ENCODE peak calls at places on chromosomes 6 and 20, in eight cellular contexts. U, A, E, C, N, T, P and Z are unnamed samples.
A peak's percentile ranks its signal among the peaks of the same experiment; 100 is the strongest.

GRCh38 chr6:87078983-87079616 is 15.8 kb downstream of the CGA start:
- DNase-seq in T (peak; percentile 87), C (peak; percentile 78), E (peak; percentile 74), U (peak; percentile 59), N (peak; percentile 4), P (no peak), A (peak; percentile 6), Z (peak; percentile 87)

GRCh38 chr6:86203044-86203443 is 560.4 kb upstream of the SYNCRIP start:
- DNase-seq in P (no peak), T (no peak), A (no peak), C (no peak), N (no peak), U (no peak), E (no peak), Z (no peak)

GRCh38 chr20:50373674-50374286 is 136.4 kb upstream of the PTPN1 start:
- DNase-seq in T (no peak), A (no peak), E (no peak), N (no peak), U (no peak), C (peak; percentile 78), P (no peak), Z (no peak)

GRCh38 chr6:73262701-73263569 is at the start of gene KHDC1:
- DNase-seq in A (no peak), C (peak; percentile 53), P (no peak), T (peak; percentile 58), E (peak; percentile 66), U (peak; percentile 53), N (peak; percentile 16), Z (no peak)

GRCh38 chr20:50038574-50038991 is 55.8 kb downstream of the SNAI1 start:
- DNase-seq in E (peak; percentile 85), U (no peak), A (no peak), C (no peak), T (no peak), P (no peak), N (no peak), Z (no peak)

GRCh38 chr6:39387785-39388184 is 65.3 kb upstream of the KCNK16 start:
- DNase-seq in N (no peak), U (no peak), T (no peak), C (peak; percentile 16), P (no peak), A (no peak), E (no peak), Z (no peak)

GRCh38 chr6:45681860-45682488 is 304.2 kb upstream of the SUPT3H start:
- DNase-seq in A (no peak), N (no peak), E (no peak), P (no peak), T (no peak), C (no peak), U (peak; percentile 63), Z (no peak)

GRCh38 chr20:4998160-4998651 is 3.1 kb downstream of the SLC23A2 start:
- DNase-seq in T (no peak), U (no peak), E (peak; percentile 18), N (no peak), C (no peak), P (no peak), A (no peak), Z (no peak)

GRCh38 chr20:59598625-59599310 is 5.6 kb upstream of the PHACTR3 start:
- DNase-seq in T (peak; percentile 69), A (no peak), C (peak; percentile 87), N (no peak), U (peak; percentile 23), P (no peak), E (peak; percentile 79), Z (no peak)

GRCh38 chr20:37526238-37526838 is 1.3 kb downstream of the BLCAP start:
- DNase-seq in A (no peak), N (no peak), T (peak; percentile 75), U (peak; percentile 64), C (peak; percentile 100), E (peak; percentile 60), P (no peak), Z (no peak)

GRCh38 chr6:54335871-54336270 is 27.6 kb downstream of the TINAG start:
- DNase-seq in E (no peak), A (no peak), P (no peak), N (no peak), T (no peak), U (peak; percentile 97), C (peak; percentile 88), Z (no peak)

GRCh38 chr20:14951707-14952106 is 614.3 kb upstream of the FLRT3 start:
- DNase-seq in U (peak; percentile 74), C (peak; percentile 56), P (no peak), E (no peak), T (no peak), N (no peak), A (no peak), Z (no peak)

GRCh38 chr6:39910164-39910563 is 24.1 kb downstream of the MOCS1 start:
- DNase-seq in C (no peak), T (no peak), N (no peak), E (no peak), A (no peak), P (peak; percentile 57), U (no peak), Z (no peak)

GRCh38 chr6:137043710-137044365 is 927 bp downstream of the IL20RA start:
- DNase-seq in U (peak; percentile 29), A (no peak), N (no peak), P (no peak), C (peak; percentile 38), T (peak; percentile 27), E (peak; percentile 48), Z (no peak)

GRCh38 chr20:45247860-45248259 is 6.5 kb downstream of the SLPI start:
- DNase-seq in E (no peak), P (no peak), C (no peak), A (no peak), U (no peak), N (no peak), T (no peak), Z (no peak)

GRCh38 chr6:125307964-125308615 is 6.3 kb upstream of the HDDC2 start:
- DNase-seq in E (no peak), U (no peak), T (no peak), A (no peak), N (no peak), C (no peak), P (no peak), Z (no peak)

GRCh38 chr6:148251286-148251685 is 91.4 kb upstream of the SASH1 start:
- DNase-seq in N (no peak), E (peak; percentile 21), P (no peak), U (peak; percentile 88), C (peak; percentile 42), A (no peak), T (no peak), Z (no peak)

GRCh38 chr6:49913656-49914055 is 47.3 kb upstream of the CRISP1 start:
- DNase-seq in C (no peak), E (no peak), A (no peak), P (no peak), U (no peak), N (no peak), T (no peak), Z (no peak)

DNA sequence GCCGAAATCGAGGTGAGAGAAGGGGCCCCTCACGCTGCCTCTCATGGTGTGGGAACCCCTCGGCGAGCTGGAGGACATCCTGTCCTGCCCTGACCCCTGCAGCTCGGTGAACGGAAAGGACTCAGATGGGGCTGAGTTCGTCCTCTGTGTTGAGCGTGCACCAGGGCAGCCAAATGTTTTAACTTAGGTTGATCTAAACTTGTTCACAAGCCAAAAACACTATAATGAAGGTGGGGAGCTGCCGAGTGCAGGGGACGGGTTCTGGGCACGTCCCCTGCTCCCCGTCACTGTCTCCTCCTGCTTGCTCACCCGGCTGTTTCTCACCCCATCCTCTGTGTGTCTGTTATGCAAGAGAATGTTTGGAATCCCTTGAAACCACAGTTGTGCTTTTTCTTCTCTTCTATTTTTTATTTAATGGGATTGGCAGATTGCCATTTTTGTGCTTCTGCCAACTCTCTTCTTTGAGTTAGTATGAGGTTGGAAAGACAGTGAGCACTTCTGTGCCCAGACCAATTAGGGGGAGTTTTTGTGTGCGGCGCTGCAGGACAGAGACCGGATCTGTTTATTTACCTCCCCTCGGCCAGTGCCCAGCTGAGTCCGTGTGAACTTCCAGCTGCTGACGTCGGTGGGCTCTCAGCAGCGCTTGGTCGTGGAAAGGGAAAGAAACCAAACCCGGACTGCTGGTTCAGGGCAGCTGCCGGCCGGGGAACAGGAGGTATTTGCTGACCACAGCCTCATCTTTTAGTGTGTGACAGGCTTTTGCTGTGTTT is 158.1 kb downstream of the DTNBP1 start:
- DNase-seq in T (no peak), C (peak; percentile 50), P (peak; percentile 88), N (no peak), E (no peak), U (peak; percentile 98), A (no peak), Z (peak; percentile 96)
- TF ChIP-seq CTCF in T (no peak), C (no peak), P (no peak), N (no peak), E (no peak), U (peak; percentile 24), A (no peak), Z (peak; percentile 22)

GRCh38 chr20:19211661-19212523 is 550 bp upstream of the SLC24A3 start:
- DNase-seq in T (peak; percentile 52), E (peak; percentile 31), A (no peak), P (no peak), C (no peak), U (no peak), N (no peak), Z (no peak)
- TF ChIP-seq CTCF in T (no peak), E (no peak), A (no peak), P (no peak), C (no peak), U (no peak), N (no peak), Z (no peak)

GRCh38 chr6:43070028-43070632 is 6.0 kb upstream of the PTK7 start:
- DNase-seq in A (no peak), E (peak; percentile 64), U (peak; percentile 80), N (no peak), T (no peak), P (no peak), C (peak; percentile 63), Z (no peak)
- TF ChIP-seq CTCF in A (no peak), E (peak; percentile 66), U (peak; percentile 77), N (peak; percentile 62), T (peak; percentile 48), P (no peak), C (peak; percentile 63), Z (peak; percentile 69)

GRCh38 chr6:90336591-90336990 is 39.9 kb upstream of the BACH2 start:
- DNase-seq in E (no peak), P (no peak), A (no peak), T (no peak), N (no peak), C (no peak), U (no peak), Z (no peak)
- TF ChIP-seq CTCF in E (no peak), P (no peak), A (no peak), T (no peak), N (no peak), C (no peak), U (no peak), Z (no peak)

DNA sequence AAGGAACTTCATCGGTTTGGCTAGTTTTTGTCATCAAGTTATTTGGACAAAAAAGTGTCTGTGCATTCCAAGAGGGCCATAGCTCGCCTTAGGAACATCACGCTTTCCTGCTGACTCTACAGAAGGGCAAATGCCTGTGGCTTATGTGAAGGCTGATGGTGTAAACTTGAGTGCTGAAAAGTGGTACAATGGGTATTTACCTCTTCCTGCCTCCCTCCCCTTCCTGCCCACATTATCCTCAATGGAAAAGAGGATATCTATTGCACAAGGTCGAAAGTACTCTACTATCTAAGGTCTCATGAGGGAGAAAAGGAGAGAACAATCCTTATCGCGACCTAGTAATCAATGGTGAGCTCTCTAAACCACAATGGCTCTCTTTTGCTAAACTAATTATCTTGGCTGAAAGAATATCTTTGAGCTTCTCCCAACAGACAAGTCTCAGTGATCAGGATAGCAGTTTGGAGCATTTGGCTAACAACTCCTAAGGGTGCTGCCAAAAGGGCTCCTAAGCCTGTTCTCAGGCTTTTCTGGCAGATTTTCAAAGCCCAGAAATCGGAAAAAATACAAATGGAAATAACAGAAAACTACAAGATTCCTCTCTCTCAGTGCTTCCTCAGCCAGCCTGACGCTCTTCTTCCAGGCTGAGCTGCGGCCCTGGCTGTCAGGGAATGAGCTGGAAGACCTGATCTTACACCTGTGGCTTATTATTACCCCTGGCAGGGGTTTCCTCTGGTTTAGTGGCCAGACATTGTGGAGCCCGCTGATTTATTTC is 42.6 kb upstream of the ENPP1 start:
- DNase-seq in U (peak; percentile 96), C (no peak), E (no peak), P (no peak), A (no peak), N (no peak), T (no peak), Z (no peak)
- TF ChIP-seq CTCF in U (no peak), C (no peak), E (no peak), P (no peak), A (no peak), N (no peak), T (no peak), Z (no peak)